ENCODE peak calls at places on chromosomes 2 and 18, in seven cellular contexts. M is kidney epithelial cell, L is esophagus squamous epithelium, I is AG09309, J is osteocyte, X is RWPE1, S is H9. U is an unnamed sample.

GRCh38 chr18:58674863-58675472 is 3.7 kb downstream of the MALT1 start:
- DNase-seq in M (no peak), L (no peak), I (no peak), J (no peak), X (no peak), S (no peak), U (no peak)

GRCh38 chr2:26186371-26186770 is 13.5 kb downstream of the GAREM2 start:
- DNase-seq in M (no peak), L (no peak), I (no peak), J (no peak), X (no peak), S (no peak), U (no peak)

GRCh38 chr2:127674241-127675209 is 805 bp downstream of the LIMS2 start:
- DNase-seq in M (no peak), L (no peak), I (no peak), J (no peak), X (peak), S (peak), U (peak)

GRCh38 chr18:33404244-33404873 is 36.2 kb downstream of the CCDC178 start:
- DNase-seq in M (no peak), L (no peak), I (no peak), J (no peak), X (no peak), S (no peak), U (no peak)

GRCh38 chr18:22106536-22107292 is 62.7 kb upstream of the GATA6 start:
- DNase-seq in M (peak), L (no peak), I (no peak), J (no peak), X (peak), S (no peak), U (no peak)

GRCh38 chr2:212722046-212722445 is 183.4 kb upstream of the ERBB4 start:
- DNase-seq in M (no peak), L (no peak), I (no peak), J (no peak), X (no peak), S (no peak), U (no peak)

GRCh38 chr18:21179590-21180220 is 62.3 kb upstream of the GREB1L start:
- DNase-seq in M (no peak), L (no peak), I (peak), J (no peak), X (peak), S (peak), U (peak)

GRCh38 chr2:233165895-233166661 is 85.4 kb upstream of the ATG16L1 start:
- DNase-seq in M (peak), L (no peak), I (peak), J (peak), X (peak), S (no peak), U (no peak)

GRCh38 chr2:141906673-141907072 is 224.1 kb downstream of the LRP1B start:
- DNase-seq in M (no peak), L (no peak), I (no peak), J (no peak), X (no peak), S (no peak), U (no peak)

GRCh38 chr2:235493402-235493774 is 455 bp upstream of the AGAP1 start:
- DNase-seq in M (no peak), L (no peak), I (no peak), J (no peak), X (no peak), S (no peak), U (no peak)

GRCh38 chr2:102098756-102099155 is 43.8 kb upstream of the IL1R1 start:
- DNase-seq in M (no peak), L (no peak), I (no peak), J (no peak), X (no peak), S (no peak), U (no peak)

GRCh38 chr18:10351858-10352257 is 102.6 kb upstream of the APCDD1 start:
- DNase-seq in M (no peak), L (no peak), I (no peak), J (peak), X (no peak), S (no peak), U (no peak)

GRCh38 chr2:28958689-28959088 is 22.4 kb upstream of the TOGARAM2 start:
- DNase-seq in M (no peak), L (no peak), I (peak), J (peak), X (peak), S (peak), U (peak)

GRCh38 chr2:54085069-54085468 is 30.3 kb upstream of the ACYP2 start:
- DNase-seq in M (no peak), L (no peak), I (no peak), J (no peak), X (no peak), S (no peak), U (no peak)
- TF ChIP-seq CTCF in M (no peak), L (no peak), I (no peak), J (no peak), X (no peak), S (no peak), U (no peak)

GRCh38 chr2:38461470-38461869 is 84.4 kb upstream of the ATL2 start:
- DNase-seq in M (no peak), L (no peak), I (no peak), J (no peak), X (no peak), S (no peak), U (no peak)
- TF ChIP-seq CTCF in M (no peak), L (no peak), I (no peak), J (no peak), X (no peak), S (no peak), U (no peak)

DNA sequence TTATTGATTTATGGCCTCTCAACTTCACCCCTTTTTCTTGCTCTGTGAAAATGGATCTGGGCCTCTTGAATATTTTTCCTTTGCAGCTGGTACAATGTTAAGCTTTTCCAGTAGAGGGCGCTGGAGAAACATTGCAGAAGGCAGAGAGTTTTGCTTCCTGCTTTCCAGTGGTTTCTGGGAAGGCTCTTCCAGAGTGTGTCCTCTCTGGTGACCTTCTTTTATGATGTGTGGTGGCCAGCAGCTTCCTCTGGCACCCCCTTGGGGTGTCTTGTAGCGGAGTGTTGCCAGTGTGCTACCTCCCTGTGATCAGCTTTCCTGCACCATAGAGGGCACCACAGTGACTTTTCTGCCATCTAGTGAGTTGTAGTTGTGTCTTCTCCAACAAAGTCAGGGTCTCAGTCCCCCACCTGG is 25.4 kb upstream of the MGAT5 start:
- DNase-seq in M (no peak), L (no peak), I (no peak), J (no peak), X (no peak), S (no peak), U (no peak)
- TF ChIP-seq CTCF in M (peak), L (peak), I (peak), J (peak), X (peak), S (peak), U (no peak)

GRCh38 chr2:174038472-174038871 is 73.3 kb upstream of the SP3 start:
- DNase-seq in M (no peak), L (no peak), I (no peak), J (no peak), X (no peak), S (no peak), U (no peak)

GRCh38 chr2:174035117-174035516 is 69.9 kb upstream of the SP3 start:
- DNase-seq in M (no peak), L (no peak), I (no peak), J (no peak), X (no peak), S (no peak), U (no peak)

GRCh38 chr2:174036825-174037224 is 71.7 kb upstream of the SP3 start:
- DNase-seq in M (no peak), L (no peak), I (no peak), J (no peak), X (no peak), S (no peak), U (no peak)

GRCh38 chr2:174033163-174033550 is 68.0 kb upstream of the SP3 start:
- DNase-seq in M (no peak), L (no peak), I (no peak), J (no peak), X (no peak), S (no peak), U (no peak)

DNA sequence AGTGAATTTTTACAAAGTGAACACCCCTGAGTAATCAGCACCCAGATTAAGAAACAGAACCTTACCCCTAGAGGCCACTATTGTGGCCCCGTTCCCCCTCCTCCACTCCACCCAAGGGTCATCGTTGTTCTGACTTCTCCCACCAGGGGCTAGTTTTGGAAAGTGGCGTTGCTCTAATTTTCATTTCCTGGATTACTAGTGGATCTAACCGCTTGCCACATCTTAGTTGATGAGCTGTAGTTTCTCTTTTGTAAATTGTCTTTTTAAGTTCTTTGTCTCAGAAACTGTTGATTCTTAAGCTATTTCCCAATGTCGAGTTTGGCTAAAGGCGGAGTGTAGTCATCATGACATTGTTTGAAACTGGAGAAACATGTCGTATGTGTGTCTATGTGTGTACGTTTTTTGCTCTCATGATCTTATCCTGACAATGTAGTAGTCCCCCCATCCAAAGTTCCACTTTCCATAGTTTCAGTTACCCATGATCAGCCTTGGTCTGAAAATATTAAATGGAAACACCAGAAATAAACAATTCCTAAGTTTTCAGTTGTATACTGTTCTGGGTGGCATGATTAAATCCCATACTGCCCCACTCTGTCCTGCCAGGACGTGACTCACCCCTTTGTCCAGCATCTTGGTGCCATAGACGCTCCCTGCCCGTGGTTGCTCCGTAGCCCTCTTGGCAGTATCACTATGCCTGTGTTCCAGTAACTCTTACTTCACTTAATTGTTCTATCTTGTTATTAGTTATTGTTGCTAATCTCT is 71.0 kb upstream of the SP3 start:
- DNase-seq in M (no peak), L (no peak), I (no peak), J (no peak), X (no peak), S (no peak), U (no peak)
- TF ChIP-seq CTCF in M (no peak), L (peak), I (peak), J (peak), X (no peak), S (peak), U (no peak)

GRCh38 chr18:6219116-6219717 is 195.5 kb downstream of the L3MBTL4 start:
- DNase-seq in M (peak), L (no peak), I (peak), J (no peak), X (no peak), S (peak), U (peak)
- TF ChIP-seq CTCF in M (peak), L (peak), I (peak), J (peak), X (no peak), S (peak), U (peak)